ENCODE peak calls at places on chromosomes 4 and X, in four cellular contexts. One of them, this sample, is unnamed.

GRCh38 chrX:13126785-13127184 is 82.4 kb upstream of the FAM9C start:
- DNase-seq in K562: no peak
- DNase-seq in IMR-90: no peak
- DNase-seq in endothelial cell of umbilical vein: no peak
- DNase-seq in this sample: no peak

GRCh38 chr4:42555828-42556227 is 101.1 kb downstream of the ATP8A1 start:
- DNase-seq in K562: no peak
- DNase-seq in IMR-90: no peak
- DNase-seq in endothelial cell of umbilical vein: peak; percentile 28
- DNase-seq in this sample: no peak

GRCh38 chrX:10922158-10922557 is 189.0 kb upstream of the HCCS start:
- DNase-seq in K562: no peak
- DNase-seq in IMR-90: peak; percentile 86
- DNase-seq in endothelial cell of umbilical vein: peak; percentile 84
- DNase-seq in this sample: no peak

GRCh38 chr4:184950926-184951325 is 67.4 kb upstream of the HELT start:
- DNase-seq in K562: no peak
- DNase-seq in IMR-90: no peak
- DNase-seq in endothelial cell of umbilical vein: no peak
- DNase-seq in this sample: no peak

GRCh38 chrX:121013897-121014455 is 28.4 kb upstream of the CT47A1 start:
- DNase-seq in K562: no peak
- DNase-seq in IMR-90: no peak
- DNase-seq in endothelial cell of umbilical vein: no peak
- DNase-seq in this sample: no peak

GRCh38 chr4:141375855-141376254 is 155.2 kb downstream of the ZNF330 start:
- DNase-seq in K562: no peak
- DNase-seq in IMR-90: peak; percentile 93
- DNase-seq in endothelial cell of umbilical vein: peak; percentile 65
- DNase-seq in this sample: no peak

GRCh38 chrX:153925739-153926593 is at the start of gene ARHGAP4:
- DNase-seq in K562: peak; percentile 74
- DNase-seq in IMR-90: no peak
- DNase-seq in endothelial cell of umbilical vein: no peak
- DNase-seq in this sample: no peak

GRCh38 chr4:86921608-86922252 is 13.1 kb upstream of the AFF1 start:
- DNase-seq in K562: no peak
- DNase-seq in IMR-90: no peak
- DNase-seq in endothelial cell of umbilical vein: no peak
- DNase-seq in this sample: no peak

GRCh38 chr4:129371901-129372300 is 275.9 kb downstream of the C4orf33 start:
- DNase-seq in K562: no peak
- DNase-seq in IMR-90: no peak
- DNase-seq in endothelial cell of umbilical vein: no peak
- DNase-seq in this sample: no peak

GRCh38 chr4:99536148-99536728 is 25.4 kb downstream of the C4orf17 start:
- DNase-seq in K562: no peak
- DNase-seq in IMR-90: no peak
- DNase-seq in endothelial cell of umbilical vein: no peak
- DNase-seq in this sample: no peak

GRCh38 chr4:134382478-134383227 is 181.1 kb upstream of the PABPC4L start:
- DNase-seq in K562: no peak
- DNase-seq in IMR-90: no peak
- DNase-seq in endothelial cell of umbilical vein: no peak
- DNase-seq in this sample: no peak

GRCh38 chrX:41302293-41302868 is 31.6 kb upstream of the DDX3X start:
- DNase-seq in K562: no peak
- DNase-seq in IMR-90: no peak
- DNase-seq in endothelial cell of umbilical vein: no peak
- DNase-seq in this sample: no peak

GRCh38 chrX:130716822-130717405 is 186.1 kb downstream of the ENOX2 start:
- DNase-seq in K562: no peak
- DNase-seq in IMR-90: no peak
- DNase-seq in endothelial cell of umbilical vein: no peak
- DNase-seq in this sample: no peak

GRCh38 chr4:137510866-137511265 is 21.4 kb downstream of the PCDH18 start:
- DNase-seq in K562: no peak
- DNase-seq in IMR-90: peak; percentile 96
- DNase-seq in endothelial cell of umbilical vein: peak; percentile 73
- DNase-seq in this sample: no peak

GRCh38 chr4:123554819-123555499 is 158.4 kb downstream of the SPRY1 start:
- DNase-seq in K562: no peak
- DNase-seq in IMR-90: no peak
- DNase-seq in endothelial cell of umbilical vein: peak; percentile 80
- DNase-seq in this sample: no peak

GRCh38 chr4:177964061-177964460 is 521.8 kb upstream of the AGA start:
- DNase-seq in K562: no peak
- DNase-seq in IMR-90: peak; percentile 67
- DNase-seq in endothelial cell of umbilical vein: no peak
- DNase-seq in this sample: no peak

GRCh38 chr4:168796362-168797106 is 213.5 kb downstream of the CBR4 start:
- DNase-seq in K562: no peak
- DNase-seq in IMR-90: peak; percentile 88
- DNase-seq in endothelial cell of umbilical vein: peak; percentile 52
- DNase-seq in this sample: no peak

GRCh38 chrX:48754124-48754667 is 7.4 kb upstream of the GLOD5 start:
- DNase-seq in K562: no peak
- DNase-seq in IMR-90: no peak
- DNase-seq in endothelial cell of umbilical vein: no peak
- DNase-seq in this sample: no peak

GRCh38 chrX:34880656-34881055 is 61.9 kb upstream of the FAM47B start:
- DNase-seq in K562: no peak
- DNase-seq in IMR-90: peak; percentile 74
- DNase-seq in endothelial cell of umbilical vein: no peak
- DNase-seq in this sample: no peak

GRCh38 chr4:11722218-11722617 is 293.5 kb upstream of the HS3ST1 start:
- DNase-seq in K562: no peak
- DNase-seq in IMR-90: no peak
- DNase-seq in endothelial cell of umbilical vein: no peak
- DNase-seq in this sample: no peak

GRCh38 chrX:22800806-22801205 is 199.0 kb upstream of the DDX53 start:
- DNase-seq in K562: no peak
- DNase-seq in IMR-90: no peak
- DNase-seq in endothelial cell of umbilical vein: no peak
- DNase-seq in this sample: no peak

GRCh38 chr4:7687796-7688195 is 251.9 kb downstream of the AFAP1 start:
- DNase-seq in K562: no peak
- DNase-seq in IMR-90: no peak
- DNase-seq in endothelial cell of umbilical vein: no peak
- DNase-seq in this sample: no peak

GRCh38 chrX:41153453-41153852 is 68.2 kb downstream of the USP9X start:
- DNase-seq in K562: no peak
- DNase-seq in IMR-90: peak; percentile 33
- DNase-seq in endothelial cell of umbilical vein: peak; percentile 49
- DNase-seq in this sample: no peak

GRCh38 chr4:183426507-183426906 is 17.9 kb upstream of the CDKN2AIP start:
- DNase-seq in K562: no peak
- DNase-seq in IMR-90: no peak
- DNase-seq in endothelial cell of umbilical vein: no peak
- DNase-seq in this sample: no peak

GRCh38 chr4:124321370-124321769 is 391.2 kb downstream of the ANKRD50 start:
- DNase-seq in K562: no peak
- DNase-seq in IMR-90: peak; percentile 17
- DNase-seq in endothelial cell of umbilical vein: no peak
- DNase-seq in this sample: no peak

GRCh38 chrX:103585421-103586313 is at the start of gene TCEAL4:
- DNase-seq in K562: no peak
- DNase-seq in IMR-90: no peak
- DNase-seq in endothelial cell of umbilical vein: peak; percentile 36
- DNase-seq in this sample: no peak

GRCh38 chrX:18674417-18674787 is 2.5 kb upstream of the RS1 start:
- DNase-seq in K562: peak; percentile 23
- DNase-seq in IMR-90: no peak
- DNase-seq in endothelial cell of umbilical vein: peak; percentile 4
- DNase-seq in this sample: no peak

GRCh38 chr4:111483375-111484169 is 661.7 kb upstream of the FAM241A start:
- DNase-seq in K562: no peak
- DNase-seq in IMR-90: no peak
- DNase-seq in endothelial cell of umbilical vein: no peak
- DNase-seq in this sample: no peak

GRCh38 chr4:99447079-99447478 is 11.9 kb upstream of the ADH7 start:
- DNase-seq in K562: no peak
- DNase-seq in IMR-90: peak; percentile 43
- DNase-seq in endothelial cell of umbilical vein: peak; percentile 4
- DNase-seq in this sample: peak; percentile 34

GRCh38 chr4:2352171-2352570 is 66.3 kb downstream of the ZFYVE28 start:
- DNase-seq in K562: no peak
- DNase-seq in IMR-90: no peak
- DNase-seq in endothelial cell of umbilical vein: no peak
- DNase-seq in this sample: no peak

GRCh38 chr4:122775987-122776836 is 43.7 kb downstream of the BBS12 start:
- DNase-seq in K562: peak; percentile 50
- DNase-seq in IMR-90: no peak
- DNase-seq in endothelial cell of umbilical vein: no peak
- DNase-seq in this sample: no peak

DNA sequence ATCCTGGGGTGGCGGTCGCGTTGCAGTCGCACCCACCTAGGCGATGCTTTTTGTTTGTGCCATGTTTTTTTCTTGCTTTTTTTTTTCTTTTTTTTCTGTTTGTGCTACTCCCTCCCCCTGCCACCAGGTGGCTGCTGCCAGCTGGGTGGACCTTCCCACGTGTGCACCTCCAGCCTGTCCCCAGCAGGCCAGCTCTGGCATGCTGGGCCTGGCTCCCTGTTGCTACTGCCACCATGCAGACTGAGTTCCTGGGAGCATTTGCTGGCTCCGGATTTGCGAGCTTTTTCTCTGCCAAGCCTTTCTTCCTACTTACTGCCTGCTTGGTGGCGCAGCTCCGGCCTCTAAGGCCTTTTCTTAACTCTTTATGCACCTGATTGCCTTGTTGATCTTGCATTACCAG is 161.2 kb upstream of the WDFY3 start:
- DNase-seq in K562: peak; percentile 57
- DNase-seq in IMR-90: no peak
- DNase-seq in endothelial cell of umbilical vein: peak; percentile 17
- DNase-seq in this sample: no peak
- TF ChIP-seq CTCF in K562: peak; percentile 74
- TF ChIP-seq CTCF in IMR-90: peak; percentile 45
- TF ChIP-seq CTCF in endothelial cell of umbilical vein: peak; percentile 61
- TF ChIP-seq CTCF in this sample: peak; percentile 33

GRCh38 chr4:4490041-4490440 is 51.8 kb downstream of the STX18 start:
- DNase-seq in K562: no peak
- DNase-seq in IMR-90: peak; percentile 39
- DNase-seq in endothelial cell of umbilical vein: no peak
- DNase-seq in this sample: no peak
- TF ChIP-seq FOS in K562: no peak
- TF ChIP-seq FOS in IMR-90: no peak
- TF ChIP-seq FOS in endothelial cell of umbilical vein: no peak
- TF ChIP-seq FOS in this sample: no peak

GRCh38 chr4:26766142-26766541 is 94.5 kb upstream of the STIM2 start:
- DNase-seq in K562: no peak
- DNase-seq in IMR-90: no peak
- DNase-seq in endothelial cell of umbilical vein: no peak
- DNase-seq in this sample: no peak

DNA sequence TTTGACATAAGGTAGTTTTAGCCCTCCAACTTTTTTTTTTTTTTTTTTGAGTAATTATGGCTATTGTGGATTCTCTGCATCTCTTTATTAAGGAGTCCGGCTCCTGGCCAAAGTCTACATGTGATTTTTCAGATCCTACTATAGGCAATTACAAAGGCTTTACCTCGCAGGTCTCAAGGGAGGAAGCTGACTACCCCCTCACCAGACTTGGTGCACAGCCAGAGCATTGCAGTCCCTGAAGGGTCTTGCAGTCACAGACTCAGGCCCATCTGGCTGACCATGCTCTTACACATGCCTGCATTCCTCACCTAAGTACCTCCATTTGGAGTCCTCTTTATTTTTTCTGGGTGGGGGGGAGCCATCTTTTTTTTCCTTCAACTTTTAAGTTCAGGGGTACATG is 88.5 kb upstream of the STIM2 start:
- DNase-seq in K562: no peak
- DNase-seq in IMR-90: no peak
- DNase-seq in endothelial cell of umbilical vein: no peak
- DNase-seq in this sample: no peak
- TF ChIP-seq CTCF in K562: no peak
- TF ChIP-seq CTCF in IMR-90: no peak
- TF ChIP-seq CTCF in endothelial cell of umbilical vein: no peak
- TF ChIP-seq CTCF in this sample: no peak

GRCh38 chr4:78642934-78643333 is 91.4 kb downstream of the ANXA3 start:
- DNase-seq in K562: no peak
- DNase-seq in IMR-90: no peak
- DNase-seq in endothelial cell of umbilical vein: no peak
- DNase-seq in this sample: no peak
- TF ChIP-seq FOS in K562: no peak
- TF ChIP-seq FOS in IMR-90: no peak
- TF ChIP-seq FOS in endothelial cell of umbilical vein: no peak
- TF ChIP-seq FOS in this sample: no peak

GRCh38 chr4:153773236-153773690 is 13.4 kb upstream of the RNF175 start:
- DNase-seq in K562: peak; percentile 71
- DNase-seq in IMR-90: no peak
- DNase-seq in endothelial cell of umbilical vein: no peak
- DNase-seq in this sample: no peak
- TF ChIP-seq CTCF in K562: peak; percentile 54
- TF ChIP-seq CTCF in IMR-90: no peak
- TF ChIP-seq CTCF in endothelial cell of umbilical vein: no peak
- TF ChIP-seq CTCF in this sample: no peak

GRCh38 chr4:76758996-76759395 is 138.9 kb downstream of the SOWAHB start:
- DNase-seq in K562: no peak
- DNase-seq in IMR-90: no peak
- DNase-seq in endothelial cell of umbilical vein: no peak
- DNase-seq in this sample: peak; percentile 17
- TF ChIP-seq FOS in K562: no peak
- TF ChIP-seq FOS in IMR-90: no peak
- TF ChIP-seq FOS in endothelial cell of umbilical vein: no peak
- TF ChIP-seq FOS in this sample: no peak

GRCh38 chr4:1327526-1328266 is 19.3 kb upstream of the UVSSA start:
- DNase-seq in K562: no peak
- DNase-seq in IMR-90: no peak
- DNase-seq in endothelial cell of umbilical vein: no peak
- DNase-seq in this sample: no peak
- TF ChIP-seq CTCF in K562: no peak
- TF ChIP-seq CTCF in IMR-90: no peak
- TF ChIP-seq CTCF in endothelial cell of umbilical vein: no peak
- TF ChIP-seq CTCF in this sample: no peak